ENCODE peak calls at places on chromosomes 13 and 19, in eight cellular contexts. L, P, R, V, J, E, X and H are unnamed samples.

GRCh38 chr13:111584101-111584500 is 263.7 kb downstream of the TEX29 start:
- DNase-seq in L (no peak), P (no peak), R (no peak), V (no peak), J (no peak), E (no peak), X (no peak), H (no peak)

GRCh38 chr19:55083004-55083850 is 7.6 kb downstream of the EPS8L1 start:
- DNase-seq in L (peak; percentile 53), P (no peak), R (no peak), V (no peak), J (no peak), E (no peak), X (no peak), H (no peak)

GRCh38 chr13:40116008-40116407 is 460.5 kb downstream of the COG6 start:
- DNase-seq in L (no peak), P (no peak), R (no peak), V (peak; percentile 46), J (no peak), E (no peak), X (no peak), H (no peak)

GRCh38 chr13:40187836-40188591 is 478.4 kb downstream of the FOXO1 start:
- DNase-seq in L (peak; percentile 69), P (no peak), R (no peak), V (peak; percentile 27), J (peak; percentile 51), E (no peak), X (no peak), H (no peak)

GRCh38 chr19:4206818-4207484 is 22.4 kb upstream of the EBI3 start:
- DNase-seq in L (no peak), P (no peak), R (no peak), V (no peak), J (no peak), E (no peak), X (no peak), H (no peak)

GRCh38 chr19:52343548-52343947 is 7.5 kb downstream of the ZNF610 start:
- DNase-seq in L (no peak), P (peak; percentile 5), R (peak; percentile 3), V (peak; percentile 36), J (peak; percentile 51), E (no peak), X (peak; percentile 51), H (peak; percentile 33)

GRCh38 chr13:48144413-48145035 is 49.6 kb upstream of the MED4 start:
- DNase-seq in L (no peak), P (no peak), R (no peak), V (no peak), J (peak; percentile 31), E (no peak), X (no peak), H (no peak)

GRCh38 chr19:54451331-54451871 is 2.4 kb downstream of the LENG8 start:
- DNase-seq in L (peak; percentile 55), P (no peak), R (no peak), V (no peak), J (no peak), E (no peak), X (no peak), H (no peak)

GRCh38 chr13:110616103-110617101 is 1.1 kb downstream of the NAXD start:
- DNase-seq in L (peak; percentile 66), P (no peak), R (no peak), V (no peak), J (peak; percentile 41), E (no peak), X (no peak), H (no peak)

GRCh38 chr13:43804461-43805070 is 17.8 kb upstream of the ENOX1 start:
- DNase-seq in L (no peak), P (no peak), R (no peak), V (no peak), J (no peak), E (peak; percentile 12), X (no peak), H (peak; percentile 37)

GRCh38 chr19:45768644-45769053 is 403 bp downstream of the SIX5 start:
- DNase-seq in L (peak; percentile 70), P (no peak), R (no peak), V (no peak), J (peak; percentile 26), E (peak; percentile 26), X (no peak), H (no peak)

GRCh38 chr13:41960195-41960699 is 662 bp downstream of the VWA8 start:
- DNase-seq in L (no peak), P (no peak), R (no peak), V (no peak), J (no peak), E (no peak), X (no peak), H (peak; percentile 27)

GRCh38 chr19:23241433-23241832 is 8.8 kb downstream of the ZNF724 start:
- DNase-seq in L (no peak), P (no peak), R (no peak), V (no peak), J (no peak), E (no peak), X (no peak), H (no peak)

GRCh38 chr13:80109313-80109712 is 231.6 kb downstream of the SPRY2 start:
- DNase-seq in L (no peak), P (no peak), R (no peak), V (no peak), J (no peak), E (no peak), X (no peak), H (no peak)

GRCh38 chr19:42965204-42965603 is 28.2 kb upstream of the PSG7 start:
- DNase-seq in L (no peak), P (no peak), R (no peak), V (no peak), J (no peak), E (peak; percentile 36), X (no peak), H (no peak)

GRCh38 chr13:21671793-21672680 is 1.2 kb downstream of the FGF9 start:
- DNase-seq in L (no peak), P (no peak), R (no peak), V (no peak), J (no peak), E (no peak), X (no peak), H (peak; percentile 41)

GRCh38 chr19:4140237-4140711 is 13.2 kb upstream of the CREB3L3 start:
- DNase-seq in L (peak; percentile 68), P (no peak), R (peak; percentile 49), V (no peak), J (no peak), E (peak; percentile 33), X (peak; percentile 34), H (peak; percentile 72)

GRCh38 chr13:106464076-106464475 is 71.4 kb downstream of the EFNB2 start:
- DNase-seq in L (no peak), P (no peak), R (no peak), V (no peak), J (no peak), E (no peak), X (no peak), H (no peak)

GRCh38 chr19:14961956-14962685 is 17.5 kb downstream of the SLC1A6 start:
- DNase-seq in L (no peak), P (no peak), R (no peak), V (no peak), J (no peak), E (no peak), X (no peak), H (no peak)

GRCh38 chr19:50252111-50252886 is 48.9 kb downstream of the MYH14 start:
- DNase-seq in L (no peak), P (no peak), R (no peak), V (no peak), J (peak; percentile 22), E (no peak), X (peak; percentile 25), H (peak; percentile 51)

GRCh38 chr19:17402982-17403855 is 2.2 kb downstream of the BST2 start:
- DNase-seq in L (no peak), P (no peak), R (no peak), V (no peak), J (peak; percentile 21), E (no peak), X (no peak), H (no peak)

GRCh38 chr19:53771133-53771532 is 53.0 kb downstream of the NLRP12 start:
- DNase-seq in L (no peak), P (no peak), R (no peak), V (no peak), J (no peak), E (no peak), X (no peak), H (no peak)

GRCh38 chr13:100208596-100208995 is 119.7 kb downstream of the PCCA start:
- DNase-seq in L (no peak), P (no peak), R (no peak), V (no peak), J (no peak), E (no peak), X (no peak), H (no peak)

GRCh38 chr13:92573467-92574057 is 653.0 kb upstream of the GPC6 start:
- DNase-seq in L (no peak), P (no peak), R (no peak), V (no peak), J (no peak), E (no peak), X (no peak), H (no peak)

GRCh38 chr13:87810391-87810801 is 139.2 kb downstream of the SLITRK5 start:
- DNase-seq in L (no peak), P (no peak), R (no peak), V (no peak), J (no peak), E (no peak), X (no peak), H (no peak)

GRCh38 chr13:35309711-35310110 is 166.8 kb downstream of the MAB21L1 start:
- DNase-seq in L (no peak), P (no peak), R (no peak), V (no peak), J (no peak), E (no peak), X (no peak), H (peak; percentile 72)

GRCh38 chr13:30107126-30107525 is 200.2 kb downstream of the KATNAL1 start:
- DNase-seq in L (no peak), P (no peak), R (no peak), V (no peak), J (no peak), E (no peak), X (no peak), H (no peak)

GRCh38 chr13:96248103-96248502 is 158.2 kb downstream of the HS6ST3 start:
- DNase-seq in L (no peak), P (no peak), R (no peak), V (no peak), J (no peak), E (no peak), X (no peak), H (no peak)

GRCh38 chr13:94780421-94780820 is 68.1 kb upstream of the SOX21 start:
- DNase-seq in L (no peak), P (no peak), R (no peak), V (no peak), J (no peak), E (no peak), X (no peak), H (no peak)

GRCh38 chr13:34647379-34647778 is 294.7 kb upstream of the NBEA start:
- DNase-seq in L (no peak), P (no peak), R (no peak), V (no peak), J (no peak), E (no peak), X (no peak), H (no peak)

GRCh38 chr13:92436927-92437326 is 789.7 kb upstream of the GPC6 start:
- DNase-seq in L (no peak), P (no peak), R (no peak), V (no peak), J (no peak), E (no peak), X (no peak), H (no peak)

GRCh38 chr13:112623051-112623711 is 35.2 kb upstream of the TUBGCP3 start:
- DNase-seq in L (no peak), P (no peak), R (no peak), V (no peak), J (no peak), E (no peak), X (no peak), H (no peak)